ENCODE peak calls at places on chromosome 14, in six cellular contexts. V, A, H, U, J and E are unnamed samples. For H3K36me3, the result is how much of the 10 kb centered on the place peaks cover.

GRCh38 chr14:54690887-54691286 is 124.0 kb downstream of the SAMD4A start:
- DNase-seq in U (no peak), J (no peak), H (no peak), A (no peak), V (no peak), E (no peak)

GRCh38 chr14:61160798-61161197 is 120.3 kb downstream of the TMEM30B start:
- DNase-seq in U (no peak), J (no peak), A (no peak), H (no peak), V (no peak), E (no peak)

GRCh38 chr14:38339704-38340103 is 83.8 kb upstream of the CLEC14A start:
- DNase-seq in A (no peak), J (no peak), V (no peak), U (no peak), H (no peak), E (no peak)

GRCh38 chr14:51095854-51096823 is 1.2 kb upstream of the TRIM9 start:
- DNase-seq in V (peak), U (peak), J (peak), A (peak), H (peak), E (no peak)

GRCh38 chr14:37678916-37679315 is 83.5 kb downstream of the TTC6 start:
- DNase-seq in H (no peak), V (no peak), U (no peak), J (no peak), A (no peak), E (no peak)

GRCh38 chr14:97107070-97107469 is 309.9 kb downstream of the VRK1 start:
- DNase-seq in V (no peak), H (peak), U (no peak), J (no peak), A (no peak), E (no peak)

GRCh38 chr14:50123062-50123461 is 6.7 kb upstream of the VCPKMT start:
- DNase-seq in U (no peak), H (no peak), J (no peak), A (no peak), V (no peak), E (no peak)

GRCh38 chr14:75967866-75968265 is 13.9 kb downstream of the TGFB3 start:
- DNase-seq in H (no peak), A (no peak), J (no peak), V (no peak), U (no peak), E (no peak)

GRCh38 chr14:40058916-40059897 is 627.0 kb upstream of the FBXO33 start:
- DNase-seq in V (no peak), H (no peak), J (no peak), A (no peak), U (no peak), E (no peak)

GRCh38 chr14:26394114-26394855 is 203.5 kb downstream of the NOVA1 start:
- DNase-seq in A (no peak), H (peak), J (no peak), U (peak), V (no peak), E (no peak)

GRCh38 chr14:58639842-58640484 is 2.2 kb downstream of the DACT1 start:
- DNase-seq in J (peak), A (peak), U (peak), V (peak), H (peak), E (no peak)

GRCh38 chr14:56686416-56686815 is 106.8 kb downstream of the TMEM260 start:
- DNase-seq in A (no peak), U (peak), H (no peak), V (no peak), J (peak), E (no peak)

GRCh38 chr14:22567437-22567836 is 21.6 kb downstream of the DAD1 start:
- DNase-seq in H (no peak), U (no peak), V (no peak), J (no peak), A (no peak), E (no peak)

GRCh38 chr14:105879867-105880561 is 353.6 kb downstream of the TMEM121 start:
- DNase-seq in U (peak), V (peak), H (no peak), J (peak), A (peak), E (no peak)

GRCh38 chr14:22657861-22658260 is 13.7 kb upstream of the OR6J1 start:
- DNase-seq in H (peak), J (no peak), V (no peak), U (no peak), A (no peak), E (no peak)

GRCh38 chr14:59283380-59283779 is 94.9 kb downstream of the DAAM1 start:
- DNase-seq in J (no peak), V (no peak), A (no peak), U (no peak), H (no peak), E (no peak)

GRCh38 chr14:84343637-84344036 is 1186.3 kb upstream of the FLRT2 start:
- DNase-seq in V (no peak), A (no peak), J (no peak), H (no peak), U (no peak), E (no peak)

DNA sequence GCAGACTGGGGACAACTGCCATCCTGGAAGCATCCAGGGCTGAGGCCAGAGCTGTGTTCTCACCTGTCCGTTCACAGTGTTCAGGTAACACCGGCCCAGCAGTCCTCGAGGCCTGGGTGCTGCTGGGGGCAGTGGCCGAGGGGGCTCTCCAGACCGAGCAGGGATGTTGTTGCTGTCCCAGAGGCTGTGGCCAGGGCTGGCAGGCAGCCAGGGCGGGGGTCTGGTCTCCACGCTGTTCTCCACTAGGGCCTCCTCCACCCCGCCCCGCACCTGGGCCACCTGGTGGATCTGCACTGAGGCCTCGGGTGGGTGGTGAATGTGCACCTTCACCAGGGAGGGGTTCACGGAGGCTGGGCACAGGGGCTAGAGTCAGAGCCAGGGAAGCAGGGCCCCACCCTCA is 57.4 kb downstream of the ISCA2 start:
- DNase-seq in V (no peak), A (no peak), H (no peak), U (no peak), J (no peak), E (no peak)
- H3K27ac ChIP-seq in V (no peak), A (peak), H (no peak), U (peak), J (no peak), E (no peak)

DNA sequence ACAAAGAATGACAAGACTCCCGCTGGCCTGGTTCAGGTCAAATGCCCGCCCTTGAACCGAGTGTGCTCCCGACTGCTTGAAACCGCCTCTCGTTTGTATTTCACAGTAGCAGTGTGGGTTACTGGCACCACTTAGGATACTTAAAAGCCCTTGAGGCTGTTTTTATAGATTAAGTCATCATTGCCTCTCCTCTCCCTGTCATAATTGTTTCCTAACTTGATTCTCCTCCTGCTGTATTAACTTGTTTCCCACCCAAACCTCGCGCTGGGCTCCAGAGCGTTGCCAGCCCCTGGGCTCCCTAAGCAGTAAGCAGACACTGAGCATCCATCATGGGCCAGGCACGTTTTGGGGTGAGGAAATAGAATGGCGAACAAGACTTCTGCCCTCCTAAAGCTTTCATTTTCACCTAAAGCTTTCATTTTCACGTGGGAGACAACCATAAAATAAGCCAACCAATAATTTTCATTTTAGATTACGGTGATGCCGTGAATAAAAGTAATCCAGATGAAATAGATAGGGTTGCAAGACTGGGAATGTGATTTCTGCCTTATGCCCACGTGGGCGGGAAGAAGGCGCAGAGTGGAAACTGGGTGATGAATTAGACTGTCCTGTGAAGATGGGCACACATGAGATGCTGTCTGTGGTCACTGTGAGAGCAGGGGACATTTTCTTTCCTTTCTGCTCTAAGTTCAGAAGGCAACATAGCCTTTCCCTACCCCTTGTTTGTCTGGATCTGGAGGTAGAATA is 97.5 kb downstream of the PPP2R5C start:
- DNase-seq in U (no peak), A (peak), J (no peak), V (no peak), H (peak), E (no peak)
- H3K36me3 ChIP-seq in U (under half), A (under half), J (under half), V (under half), H (under half), E (under half)

GRCh38 chr14:68403191-68403781 is 389.6 kb downstream of the ZFP36L1 start:
- DNase-seq in V (peak), U (no peak), A (no peak), J (no peak), H (peak), E (no peak)
- H3K27ac ChIP-seq in V (peak), U (no peak), A (peak), J (no peak), H (peak), E (no peak)

GRCh38 chr14:100362311-100362927 is 39.3 kb downstream of the SLC25A47 start:
- DNase-seq in J (no peak), A (no peak), V (no peak), H (peak), U (no peak), E (no peak)
- H3K36me3 ChIP-seq in J (under half), A (under half), V (under half), H (under half), U (under half), E (under half)

GRCh38 chr14:52948039-52948438 is 2.8 kb downstream of the FERMT2 start:
- DNase-seq in H (peak), J (no peak), V (no peak), A (no peak), U (no peak), E (no peak)
- H3K27ac ChIP-seq in H (no peak), J (no peak), V (no peak), A (no peak), U (no peak), E (no peak)

GRCh38 chr14:90275820-90276219 is 19.5 kb downstream of the PSMC1 start:
- DNase-seq in J (no peak), A (no peak), H (peak), U (no peak), V (no peak), E (no peak)

GRCh38 chr14:90275455-90275814 is 19.1 kb downstream of the PSMC1 start:
- DNase-seq in A (no peak), U (no peak), V (no peak), J (no peak), H (peak), E (no peak)

GRCh38 chr14:90274019-90274418 is 17.7 kb downstream of the PSMC1 start:
- DNase-seq in V (no peak), J (no peak), A (no peak), U (no peak), H (no peak), E (no peak)

GRCh38 chr14:90273532-90273931 is 17.2 kb downstream of the PSMC1 start:
- DNase-seq in V (peak), H (no peak), A (no peak), J (no peak), U (no peak), E (no peak)

GRCh38 chr14:90274808-90275454 is 18.6 kb downstream of the PSMC1 start:
- DNase-seq in J (no peak), H (no peak), V (no peak), U (no peak), A (peak), E (no peak)
- H3K36me3 ChIP-seq in J (under half), H (under half), V (under half), U (under half), A (half or more), E (under half)

GRCh38 chr14:77006127-77006526 is 22.4 kb downstream of the IRF2BPL start:
- DNase-seq in H (no peak), V (no peak), A (no peak), J (no peak), U (peak), E (no peak)
- H3K27ac ChIP-seq in H (no peak), V (peak), A (peak), J (peak), U (peak), E (no peak)

DNA sequence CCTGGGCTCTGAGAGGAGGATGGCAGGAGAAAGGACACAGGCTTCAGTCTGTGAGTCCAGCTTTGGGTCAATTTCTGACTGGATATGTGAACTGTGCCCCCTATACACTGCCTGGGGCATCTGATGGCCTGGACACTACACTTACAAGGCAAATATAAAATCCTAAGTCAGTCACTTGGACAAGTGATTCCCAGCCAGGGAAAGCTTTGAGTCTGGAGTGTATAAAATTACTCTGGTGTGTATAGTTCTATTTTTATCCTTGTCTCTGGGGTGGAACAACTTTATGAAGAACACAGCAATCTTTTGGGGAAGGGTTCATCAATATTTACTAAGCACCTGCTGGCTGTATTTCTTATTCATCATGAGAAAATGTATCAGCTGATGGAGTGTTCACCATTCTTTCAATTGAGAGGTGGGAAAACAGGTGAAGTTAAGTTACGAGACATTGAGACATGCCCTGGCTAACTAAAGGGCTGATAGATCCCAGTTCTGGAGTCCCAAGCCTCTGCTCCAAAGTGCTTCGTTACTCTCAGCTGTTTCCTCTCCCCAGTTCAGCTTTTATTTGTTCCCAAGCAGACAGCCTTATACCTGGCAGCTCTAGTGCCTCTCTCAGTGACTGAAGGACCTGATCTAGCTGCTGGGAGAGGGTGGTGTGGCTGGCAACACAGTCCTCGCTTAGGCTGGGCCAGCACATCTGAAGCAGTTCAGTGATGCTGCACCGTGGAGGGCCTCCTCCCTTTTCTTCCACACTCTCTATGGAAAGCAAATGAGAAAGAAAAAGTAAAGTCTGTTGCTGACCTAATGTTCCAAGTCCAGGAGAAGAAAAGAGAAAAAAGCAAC is 30.9 kb downstream of the ZFYVE26 start:
- DNase-seq in A (no peak), H (no peak), J (no peak), V (no peak), U (no peak), E (no peak)
- H3K36me3 ChIP-seq in A (half or more), H (under half), J (half or more), V (under half), U (half or more), E (under half)

GRCh38 chr14:103690332-103690731 is 24.9 kb downstream of the XRCC3 start:
- DNase-seq in H (no peak), A (no peak), U (no peak), J (no peak), V (no peak), E (no peak)

GRCh38 chr14:103686831-103687485 is 28.3 kb downstream of the XRCC3 start:
- DNase-seq in A (no peak), J (no peak), V (no peak), H (peak), U (no peak), E (no peak)

GRCh38 chr14:103687712-103688111 is 27.5 kb downstream of the XRCC3 start:
- DNase-seq in H (no peak), V (no peak), U (no peak), A (no peak), J (no peak), E (no peak)

GRCh38 chr14:103688906-103689902 is 26.0 kb downstream of the XRCC3 start:
- DNase-seq in U (peak), V (no peak), H (no peak), A (peak), J (no peak), E (no peak)

GRCh38 chr14:103688441-103688840 is 26.8 kb downstream of the XRCC3 start:
- DNase-seq in V (no peak), J (no peak), A (no peak), H (no peak), U (no peak), E (no peak)
- H3K27ac ChIP-seq in V (no peak), J (no peak), A (no peak), H (no peak), U (no peak), E (no peak)

GRCh38 chr14:79986251-79986650 is 225.1 kb downstream of the DIO2 start:
- DNase-seq in J (no peak), U (no peak), H (no peak), A (no peak), V (no peak), E (no peak)
- H3K36me3 ChIP-seq in J (under half), U (under half), H (under half), A (under half), V (under half), E (under half)